ENCODE peak calls at places on chromosomes 5 and 9, in nine cellular contexts. One of them, this sample, is unnamed.

GRCh38 chr9:124412228-124412575 is 3.0 kb downstream of the PSMB7 start:
- DNase-seq in fibroblast of mammary gland: no peak
- DNase-seq in H9: no peak
- DNase-seq in mammary epithelial cell: peak
- DNase-seq in GM20000: no peak
- DNase-seq in endothelial cell: no peak
- DNase-seq in CD8-positive, alpha-beta T cell: no peak
- DNase-seq in AG10803: no peak
- DNase-seq in BJ: no peak
- DNase-seq in this sample: no peak

GRCh38 chr5:62475072-62475471 is 62.5 kb downstream of the IPO11 start:
- DNase-seq in BJ: peak
- DNase-seq in AG10803: peak
- DNase-seq in CD8-positive, alpha-beta T cell: no peak
- DNase-seq in mammary epithelial cell: peak
- DNase-seq in H9: no peak
- DNase-seq in GM20000: no peak
- DNase-seq in fibroblast of mammary gland: peak
- DNase-seq in endothelial cell: no peak
- DNase-seq in this sample: no peak

GRCh38 chr5:115875447-115875846 is 33.7 kb downstream of the AP3S1 start:
- DNase-seq in endothelial cell: no peak
- DNase-seq in mammary epithelial cell: no peak
- DNase-seq in CD8-positive, alpha-beta T cell: no peak
- DNase-seq in GM20000: no peak
- DNase-seq in AG10803: no peak
- DNase-seq in H9: no peak
- DNase-seq in BJ: no peak
- DNase-seq in fibroblast of mammary gland: peak
- DNase-seq in this sample: no peak

GRCh38 chr5:1431021-1431811 is 14.0 kb downstream of the SLC6A3 start:
- DNase-seq in BJ: no peak
- DNase-seq in AG10803: no peak
- DNase-seq in mammary epithelial cell: no peak
- DNase-seq in endothelial cell: no peak
- DNase-seq in GM20000: no peak
- DNase-seq in H9: peak
- DNase-seq in CD8-positive, alpha-beta T cell: no peak
- DNase-seq in fibroblast of mammary gland: no peak
- DNase-seq in this sample: no peak

GRCh38 chr5:89179761-89180160 is 296.8 kb upstream of the MEF2C start:
- DNase-seq in fibroblast of mammary gland: no peak
- DNase-seq in endothelial cell: no peak
- DNase-seq in GM20000: no peak
- DNase-seq in BJ: no peak
- DNase-seq in AG10803: peak
- DNase-seq in H9: no peak
- DNase-seq in mammary epithelial cell: no peak
- DNase-seq in CD8-positive, alpha-beta T cell: no peak
- DNase-seq in this sample: no peak

GRCh38 chr5:72121753-72122445 is 14.6 kb downstream of the MAP1B start:
- DNase-seq in BJ: no peak
- DNase-seq in endothelial cell: no peak
- DNase-seq in GM20000: no peak
- DNase-seq in mammary epithelial cell: no peak
- DNase-seq in fibroblast of mammary gland: no peak
- DNase-seq in CD8-positive, alpha-beta T cell: no peak
- DNase-seq in H9: peak
- DNase-seq in AG10803: no peak
- DNase-seq in this sample: no peak

GRCh38 chr9:2126331-2126789 is 111.2 kb downstream of the SMARCA2 start:
- DNase-seq in AG10803: peak
- DNase-seq in BJ: no peak
- DNase-seq in H9: no peak
- DNase-seq in endothelial cell: no peak
- DNase-seq in mammary epithelial cell: no peak
- DNase-seq in fibroblast of mammary gland: peak
- DNase-seq in CD8-positive, alpha-beta T cell: no peak
- DNase-seq in GM20000: no peak
- DNase-seq in this sample: no peak

GRCh38 chr5:107456281-107456715 is 214.4 kb downstream of the EFNA5 start:
- DNase-seq in H9: no peak
- DNase-seq in GM20000: no peak
- DNase-seq in AG10803: no peak
- DNase-seq in fibroblast of mammary gland: no peak
- DNase-seq in mammary epithelial cell: peak
- DNase-seq in BJ: no peak
- DNase-seq in CD8-positive, alpha-beta T cell: no peak
- DNase-seq in endothelial cell: no peak
- DNase-seq in this sample: no peak

GRCh38 chr9:281753-282645 is 67.3 kb downstream of the DOCK8 start:
- DNase-seq in endothelial cell: no peak
- DNase-seq in CD8-positive, alpha-beta T cell: peak
- DNase-seq in BJ: no peak
- DNase-seq in H9: no peak
- DNase-seq in GM20000: peak
- DNase-seq in AG10803: no peak
- DNase-seq in mammary epithelial cell: no peak
- DNase-seq in fibroblast of mammary gland: no peak
- DNase-seq in this sample: no peak

GRCh38 chr9:87285183-87285582 is 212.5 kb upstream of the DAPK1 start:
- DNase-seq in AG10803: no peak
- DNase-seq in BJ: no peak
- DNase-seq in H9: no peak
- DNase-seq in GM20000: no peak
- DNase-seq in mammary epithelial cell: no peak
- DNase-seq in endothelial cell: no peak
- DNase-seq in CD8-positive, alpha-beta T cell: no peak
- DNase-seq in fibroblast of mammary gland: no peak
- DNase-seq in this sample: no peak

GRCh38 chr9:87280421-87280820 is 217.2 kb upstream of the DAPK1 start:
- DNase-seq in BJ: peak
- DNase-seq in AG10803: peak
- DNase-seq in endothelial cell: no peak
- DNase-seq in fibroblast of mammary gland: no peak
- DNase-seq in mammary epithelial cell: peak
- DNase-seq in GM20000: no peak
- DNase-seq in CD8-positive, alpha-beta T cell: no peak
- DNase-seq in H9: no peak
- DNase-seq in this sample: no peak

GRCh38 chr9:87283585-87283984 is 214.1 kb upstream of the DAPK1 start:
- DNase-seq in mammary epithelial cell: no peak
- DNase-seq in AG10803: no peak
- DNase-seq in GM20000: no peak
- DNase-seq in BJ: no peak
- DNase-seq in endothelial cell: no peak
- DNase-seq in H9: no peak
- DNase-seq in fibroblast of mammary gland: no peak
- DNase-seq in CD8-positive, alpha-beta T cell: no peak
- DNase-seq in this sample: no peak

GRCh38 chr9:87278971-87279731 is 218.5 kb upstream of the DAPK1 start:
- DNase-seq in GM20000: no peak
- DNase-seq in BJ: no peak
- DNase-seq in CD8-positive, alpha-beta T cell: no peak
- DNase-seq in AG10803: peak
- DNase-seq in mammary epithelial cell: peak
- DNase-seq in fibroblast of mammary gland: no peak
- DNase-seq in endothelial cell: no peak
- DNase-seq in H9: no peak
- DNase-seq in this sample: no peak

DNA sequence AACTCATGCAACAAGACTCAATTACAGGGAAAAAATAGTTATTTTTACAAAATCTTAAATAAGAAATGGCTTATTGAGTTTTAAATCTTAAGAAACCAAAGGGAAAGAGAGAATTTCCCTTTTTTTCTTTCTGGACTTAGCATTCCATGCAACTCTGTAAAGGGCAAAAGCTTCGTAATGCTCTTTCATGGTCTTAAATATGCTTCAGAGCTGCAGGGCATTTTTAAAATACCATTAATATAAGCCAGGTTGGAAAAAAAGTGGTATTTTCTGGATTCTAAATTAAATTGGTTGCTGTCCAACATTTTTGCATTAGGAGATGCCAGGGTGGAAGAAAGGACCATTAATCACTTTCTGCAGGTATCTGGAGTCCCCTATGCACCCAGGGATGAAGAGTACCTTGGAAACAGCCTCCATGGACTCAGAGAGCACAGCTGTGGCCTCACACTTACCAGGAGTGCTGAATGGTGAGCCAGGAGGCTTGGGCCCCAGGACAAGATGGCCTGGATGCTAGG is 215.1 kb upstream of the DAPK1 start:
- DNase-seq in H9: no peak
- DNase-seq in fibroblast of mammary gland: no peak
- DNase-seq in mammary epithelial cell: no peak
- DNase-seq in endothelial cell: no peak
- DNase-seq in GM20000: no peak
- DNase-seq in AG10803: peak
- DNase-seq in BJ: no peak
- DNase-seq in CD8-positive, alpha-beta T cell: no peak
- DNase-seq in this sample: no peak
- TF ChIP-seq CTCF in H9: no peak
- TF ChIP-seq CTCF in fibroblast of mammary gland: no peak
- TF ChIP-seq CTCF in mammary epithelial cell: no peak
- TF ChIP-seq CTCF in endothelial cell: no peak
- TF ChIP-seq CTCF in GM20000: no peak
- TF ChIP-seq CTCF in AG10803: no peak
- TF ChIP-seq CTCF in BJ: no peak
- TF ChIP-seq CTCF in CD8-positive, alpha-beta T cell: no peak
- TF ChIP-seq CTCF in this sample: no peak

GRCh38 chr5:60379907-60380306 is 320.1 kb downstream of the DEPDC1B start:
- DNase-seq in GM20000: peak
- DNase-seq in endothelial cell: no peak
- DNase-seq in mammary epithelial cell: no peak
- DNase-seq in H9: no peak
- DNase-seq in BJ: no peak
- DNase-seq in AG10803: no peak
- DNase-seq in CD8-positive, alpha-beta T cell: no peak
- DNase-seq in fibroblast of mammary gland: no peak
- DNase-seq in this sample: no peak

GRCh38 chr5:60387041-60387440 is 312.9 kb downstream of the DEPDC1B start:
- DNase-seq in mammary epithelial cell: no peak
- DNase-seq in BJ: no peak
- DNase-seq in GM20000: no peak
- DNase-seq in endothelial cell: no peak
- DNase-seq in AG10803: no peak
- DNase-seq in fibroblast of mammary gland: no peak
- DNase-seq in CD8-positive, alpha-beta T cell: no peak
- DNase-seq in H9: no peak
- DNase-seq in this sample: no peak

GRCh38 chr5:60386398-60386797 is 313.6 kb downstream of the DEPDC1B start:
- DNase-seq in BJ: no peak
- DNase-seq in GM20000: no peak
- DNase-seq in endothelial cell: no peak
- DNase-seq in fibroblast of mammary gland: no peak
- DNase-seq in CD8-positive, alpha-beta T cell: no peak
- DNase-seq in H9: no peak
- DNase-seq in AG10803: no peak
- DNase-seq in mammary epithelial cell: no peak
- DNase-seq in this sample: no peak

GRCh38 chr5:60377826-60378225 is 322.1 kb downstream of the DEPDC1B start:
- DNase-seq in BJ: no peak
- DNase-seq in fibroblast of mammary gland: peak
- DNase-seq in mammary epithelial cell: no peak
- DNase-seq in AG10803: no peak
- DNase-seq in GM20000: no peak
- DNase-seq in CD8-positive, alpha-beta T cell: no peak
- DNase-seq in endothelial cell: no peak
- DNase-seq in H9: no peak
- DNase-seq in this sample: no peak

GRCh38 chr5:60382761-60383160 is 317.2 kb downstream of the DEPDC1B start:
- DNase-seq in AG10803: peak
- DNase-seq in mammary epithelial cell: peak
- DNase-seq in CD8-positive, alpha-beta T cell: no peak
- DNase-seq in H9: no peak
- DNase-seq in GM20000: peak
- DNase-seq in BJ: no peak
- DNase-seq in fibroblast of mammary gland: peak
- DNase-seq in endothelial cell: no peak
- DNase-seq in this sample: no peak
- TF ChIP-seq CTCF in AG10803: peak
- TF ChIP-seq CTCF in mammary epithelial cell: peak
- TF ChIP-seq CTCF in CD8-positive, alpha-beta T cell: no peak
- TF ChIP-seq CTCF in H9: peak
- TF ChIP-seq CTCF in GM20000: no peak
- TF ChIP-seq CTCF in BJ: peak
- TF ChIP-seq CTCF in fibroblast of mammary gland: peak
- TF ChIP-seq CTCF in endothelial cell: no peak
- TF ChIP-seq CTCF in this sample: no peak

GRCh38 chr9:97990259-97990658 is 7.1 kb downstream of the ANP32B start:
- DNase-seq in fibroblast of mammary gland: peak
- DNase-seq in endothelial cell: no peak
- DNase-seq in mammary epithelial cell: peak
- DNase-seq in GM20000: no peak
- DNase-seq in AG10803: peak
- DNase-seq in CD8-positive, alpha-beta T cell: no peak
- DNase-seq in H9: no peak
- DNase-seq in BJ: no peak
- DNase-seq in this sample: no peak
- TF ChIP-seq CTCF in fibroblast of mammary gland: peak
- TF ChIP-seq CTCF in endothelial cell: no peak
- TF ChIP-seq CTCF in mammary epithelial cell: peak
- TF ChIP-seq CTCF in GM20000: no peak
- TF ChIP-seq CTCF in AG10803: peak
- TF ChIP-seq CTCF in CD8-positive, alpha-beta T cell: no peak
- TF ChIP-seq CTCF in H9: no peak
- TF ChIP-seq CTCF in BJ: peak
- TF ChIP-seq CTCF in this sample: no peak

GRCh38 chr9:109968332-109968657 is 188.3 kb downstream of the PALM2AKAP2 start:
- DNase-seq in mammary epithelial cell: no peak
- DNase-seq in AG10803: no peak
- DNase-seq in H9: no peak
- DNase-seq in GM20000: peak
- DNase-seq in endothelial cell: no peak
- DNase-seq in BJ: no peak
- DNase-seq in fibroblast of mammary gland: no peak
- DNase-seq in CD8-positive, alpha-beta T cell: no peak
- DNase-seq in this sample: no peak

GRCh38 chr9:109969559-109970237 is 189.7 kb downstream of the PALM2AKAP2 start:
- DNase-seq in H9: no peak
- DNase-seq in GM20000: no peak
- DNase-seq in AG10803: no peak
- DNase-seq in fibroblast of mammary gland: no peak
- DNase-seq in endothelial cell: peak
- DNase-seq in CD8-positive, alpha-beta T cell: no peak
- DNase-seq in BJ: no peak
- DNase-seq in mammary epithelial cell: no peak
- DNase-seq in this sample: no peak

GRCh38 chr9:109966643-109967368 is 186.8 kb downstream of the PALM2AKAP2 start:
- DNase-seq in endothelial cell: no peak
- DNase-seq in CD8-positive, alpha-beta T cell: no peak
- DNase-seq in AG10803: no peak
- DNase-seq in mammary epithelial cell: no peak
- DNase-seq in GM20000: peak
- DNase-seq in BJ: no peak
- DNase-seq in H9: no peak
- DNase-seq in fibroblast of mammary gland: no peak
- DNase-seq in this sample: no peak

GRCh38 chr9:109967651-109968331 is 187.8 kb downstream of the PALM2AKAP2 start:
- DNase-seq in AG10803: no peak
- DNase-seq in mammary epithelial cell: no peak
- DNase-seq in CD8-positive, alpha-beta T cell: no peak
- DNase-seq in GM20000: peak
- DNase-seq in endothelial cell: no peak
- DNase-seq in fibroblast of mammary gland: no peak
- DNase-seq in H9: no peak
- DNase-seq in BJ: no peak
- DNase-seq in this sample: no peak

GRCh38 chr9:109968702-109969450 is 188.9 kb downstream of the PALM2AKAP2 start:
- DNase-seq in BJ: no peak
- DNase-seq in H9: peak
- DNase-seq in GM20000: no peak
- DNase-seq in fibroblast of mammary gland: peak
- DNase-seq in CD8-positive, alpha-beta T cell: no peak
- DNase-seq in AG10803: peak
- DNase-seq in endothelial cell: peak
- DNase-seq in mammary epithelial cell: peak
- DNase-seq in this sample: no peak
- TF ChIP-seq CTCF in BJ: no peak
- TF ChIP-seq CTCF in H9: peak
- TF ChIP-seq CTCF in GM20000: peak
- TF ChIP-seq CTCF in fibroblast of mammary gland: peak
- TF ChIP-seq CTCF in CD8-positive, alpha-beta T cell: no peak
- TF ChIP-seq CTCF in AG10803: peak
- TF ChIP-seq CTCF in endothelial cell: no peak
- TF ChIP-seq CTCF in mammary epithelial cell: peak
- TF ChIP-seq CTCF in this sample: no peak

This sample was measured in natural killer cell.